ENCODE peak calls at places on chromosome 1, in nine cellular contexts. E, R, O, Z, G, C, A, S and Q are unnamed samples.

GRCh38 chr1:223887724-223888428 is 42.1 kb upstream of the TP53BP2 start:
- DNase-seq in E (peak; percentile 99), R (peak; percentile 69), O (peak; percentile 26), Z (no peak), G (peak; percentile 90), C (peak; percentile 98), A (no peak), S (peak; percentile 89), Q (peak; percentile 99)

GRCh38 chr1:94183197-94183815 is 54.1 kb downstream of the ARHGAP29 start:
- DNase-seq in E (no peak), R (no peak), O (no peak), Z (no peak), G (no peak), C (no peak), A (no peak), S (no peak), Q (no peak)

GRCh38 chr1:7707527-7707926 is 63.6 kb upstream of the VAMP3 start:
- DNase-seq in E (peak; percentile 51), R (peak; percentile 6), O (no peak), Z (no peak), G (no peak), C (peak; percentile 20), A (no peak), S (no peak), Q (no peak)

GRCh38 chr1:23108918-23109533 is 59.6 kb downstream of the LUZP1 start:
- DNase-seq in E (no peak), R (no peak), O (no peak), Z (no peak), G (no peak), C (no peak), A (no peak), S (no peak), Q (peak; percentile 46)

GRCh38 chr1:40857737-40858136 is 4.4 kb downstream of the CITED4 start:
- DNase-seq in E (no peak), R (no peak), O (peak; percentile 88), Z (no peak), G (no peak), C (no peak), A (no peak), S (no peak), Q (no peak)

GRCh38 chr1:31749785-31750345 is 14.3 kb downstream of the ADGRB2 start:
- DNase-seq in E (no peak), R (no peak), O (no peak), Z (no peak), G (no peak), C (no peak), A (no peak), S (no peak), Q (no peak)

GRCh38 chr1:26203642-26204318 is 13.4 kb downstream of the CATSPER4 start:
- DNase-seq in E (no peak), R (no peak), O (no peak), Z (no peak), G (no peak), C (no peak), A (no peak), S (no peak), Q (no peak)

GRCh38 chr1:234072793-234073192 is 168.3 kb downstream of the SLC35F3 start:
- DNase-seq in E (no peak), R (no peak), O (no peak), Z (no peak), G (no peak), C (no peak), A (no peak), S (no peak), Q (no peak)

GRCh38 chr1:59008599-59009347 is 224.9 kb upstream of the JUN start:
- DNase-seq in E (peak; percentile 65), R (no peak), O (no peak), Z (no peak), G (peak; percentile 53), C (peak; percentile 81), A (no peak), S (peak; percentile 11), Q (no peak)

GRCh38 chr1:161902146-161902545 is 121.5 kb downstream of the OLFML2B start:
- DNase-seq in E (no peak), R (no peak), O (no peak), Z (no peak), G (no peak), C (no peak), A (no peak), S (no peak), Q (no peak)

GRCh38 chr1:156897078-156897825 is 3.7 kb downstream of the PEAR1 start:
- DNase-seq in E (peak; percentile 78), R (no peak), O (no peak), Z (no peak), G (peak; percentile 70), C (peak; percentile 91), A (no peak), S (peak; percentile 63), Q (peak; percentile 74)

GRCh38 chr1:156895408-156895874 is 1.9 kb downstream of the PEAR1 start:
- DNase-seq in E (no peak), R (no peak), O (no peak), Z (no peak), G (no peak), C (no peak), A (no peak), S (no peak), Q (no peak)

GRCh38 chr1:156898151-156898550 is 4.6 kb downstream of the PEAR1 start:
- DNase-seq in E (peak; percentile 79), R (peak; percentile 52), O (no peak), Z (no peak), G (no peak), C (no peak), A (no peak), S (peak; percentile 38), Q (peak; percentile 47)

GRCh38 chr1:156895927-156896326 is 2.4 kb downstream of the PEAR1 start:
- DNase-seq in E (peak; percentile 20), R (no peak), O (no peak), Z (no peak), G (no peak), C (no peak), A (no peak), S (no peak), Q (no peak)

DNA sequence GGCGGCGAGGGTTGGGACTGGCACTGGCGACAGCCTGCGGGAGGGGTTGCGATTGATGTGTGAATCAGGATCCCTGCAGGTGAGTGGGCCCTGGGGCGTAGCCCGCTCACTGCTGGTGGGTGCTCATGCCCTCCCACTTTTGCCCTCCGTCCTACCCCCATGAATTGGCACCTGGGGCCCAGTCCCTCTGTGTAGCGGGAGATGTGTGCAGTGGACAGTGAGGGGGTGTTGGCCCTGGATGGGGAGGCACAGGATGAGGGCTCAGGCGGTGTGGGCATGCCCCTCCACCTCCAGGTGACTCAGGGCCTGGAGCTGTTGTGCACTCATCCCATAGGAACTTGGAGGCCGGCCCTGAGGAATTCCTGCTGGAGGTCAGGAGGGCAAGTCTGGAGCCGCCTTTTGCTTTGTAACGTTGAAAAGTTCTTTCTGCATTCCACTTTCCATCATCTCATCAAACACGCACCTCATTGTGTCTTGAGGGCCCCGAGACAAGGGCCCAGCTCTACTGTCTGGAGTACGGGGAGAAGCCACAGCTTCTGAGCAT is 3.0 kb downstream of the PEAR1 start:
- DNase-seq in E (peak; percentile 96), R (peak; percentile 72), O (no peak), Z (no peak), G (peak; percentile 94), C (peak; percentile 97), A (no peak), S (peak; percentile 90), Q (peak; percentile 96)
- H3K4me3 ChIP-seq in E (peak overlapping the region; percentile 30), R (peak overlapping the region; percentile 8), O (no peak overlapping the region), Z (peak overlapping the region; percentile 16), G (no peak overlapping the region), C (peak overlapping the region; percentile 54), A (no peak overlapping the region), S (peak overlapping the region; percentile 1), Q (peak overlapping the region; percentile 57)

DNA sequence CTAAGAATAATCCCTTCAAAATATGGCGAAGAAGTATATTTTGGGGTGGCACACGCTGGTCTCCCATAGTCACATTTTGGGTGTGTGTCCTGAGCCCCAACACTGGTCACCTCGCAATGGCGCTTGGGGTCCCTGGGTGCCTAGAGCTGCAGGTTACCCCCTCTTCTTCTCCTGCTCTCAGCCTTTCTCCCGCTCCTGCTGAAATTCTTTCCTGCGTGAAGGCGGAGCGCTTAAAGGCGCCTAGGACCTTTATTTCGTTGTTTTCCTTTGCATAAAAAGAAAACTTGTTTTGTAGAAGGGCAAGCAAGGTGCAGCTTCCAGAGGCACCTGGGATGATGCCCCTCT is 339 bp upstream of the PIK3CD start:
- DNase-seq in E (no peak), R (no peak), O (no peak), Z (no peak), G (no peak), C (no peak), A (no peak), S (no peak), Q (no peak)
- H3K4me3 ChIP-seq in E (no peak overlapping the region), R (peak overlapping the region; percentile 40), O (peak overlapping the region; percentile 51), Z (peak overlapping the region; percentile 58), G (peak overlapping the region; percentile 51), C (peak overlapping the region; percentile 73), A (no peak overlapping the region), S (peak overlapping the region; percentile 47), Q (peak overlapping the region; percentile 62)

GRCh38 chr1:166383137-166383536 is 216.3 kb upstream of the FAM78B start:
- DNase-seq in E (no peak), R (no peak), O (no peak), Z (no peak), G (no peak), C (no peak), A (no peak), S (no peak), Q (no peak)

GRCh38 chr1:166378805-166379204 is 212.0 kb upstream of the FAM78B start:
- DNase-seq in E (peak; percentile 18), R (no peak), O (no peak), Z (no peak), G (no peak), C (no peak), A (no peak), S (no peak), Q (peak; percentile 28)

GRCh38 chr1:166383635-166384346 is 217.0 kb upstream of the FAM78B start:
- DNase-seq in E (no peak), R (no peak), O (no peak), Z (no peak), G (no peak), C (no peak), A (no peak), S (no peak), Q (no peak)

GRCh38 chr1:166379447-166379846 is 212.6 kb upstream of the FAM78B start:
- DNase-seq in E (peak; percentile 12), R (no peak), O (no peak), Z (no peak), G (no peak), C (no peak), A (no peak), S (peak; percentile 4), Q (peak; percentile 37)

GRCh38 chr1:166377896-166378295 is 211.1 kb upstream of the FAM78B start:
- DNase-seq in E (no peak), R (no peak), O (no peak), Z (no peak), G (no peak), C (no peak), A (no peak), S (no peak), Q (no peak)
- H3K4me3 ChIP-seq in E (no peak overlapping the region), R (no peak overlapping the region), O (no peak overlapping the region), Z (no peak overlapping the region), G (no peak overlapping the region), C (no peak overlapping the region), A (no peak overlapping the region), S (no peak overlapping the region), Q (no peak overlapping the region)

DNA sequence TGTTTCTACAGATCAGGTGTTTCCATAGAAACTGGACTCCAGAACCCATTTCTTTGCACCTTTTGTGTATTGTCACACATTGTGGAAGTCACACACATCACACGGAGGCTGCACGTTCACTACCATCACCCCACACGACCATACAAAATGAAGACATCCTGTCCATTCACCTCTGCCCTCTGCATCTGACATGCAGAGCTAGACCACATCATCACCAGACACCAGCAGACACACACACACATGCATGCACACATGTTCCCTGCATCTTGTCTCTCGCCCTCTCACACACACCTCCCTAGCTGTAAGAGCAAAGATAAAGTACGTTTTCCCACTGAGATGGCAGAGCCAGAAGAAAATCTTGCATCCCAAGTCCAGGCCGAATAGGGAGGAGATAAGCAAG is 617 bp downstream of the PRELP start:
- DNase-seq in E (no peak), R (no peak), O (no peak), Z (no peak), G (no peak), C (no peak), A (no peak), S (no peak), Q (no peak)
- H3K4me3 ChIP-seq in E (peak overlapping the region; percentile 32), R (no peak overlapping the region), O (no peak overlapping the region), Z (peak overlapping the region; percentile 52), G (peak overlapping the region; percentile 50), C (no peak overlapping the region), A (no peak overlapping the region), S (no peak overlapping the region), Q (no peak overlapping the region)